ENCODE peak calls at places on chromosomes 2 and 18, in five cellular contexts. U, D, L, Y and K are unnamed samples.

GRCh38 chr2:193349642-193350041 is 1154.9 kb upstream of the TMEFF2 start:
- DNase-seq in U (no peak), D (no peak), L (no peak), Y (no peak), K (no peak)

GRCh38 chr2:49972699-49973098 is 818.4 kb upstream of the FSHR start:
- DNase-seq in U (peak; percentile 90), D (peak; percentile 85), L (no peak), Y (no peak), K (no peak)

GRCh38 chr18:21327101-21327500 is 85.1 kb downstream of the GREB1L start:
- DNase-seq in U (peak; percentile 67), D (no peak), L (no peak), Y (no peak), K (no peak)

GRCh38 chr2:16407358-16407757 is 258.3 kb downstream of the CYRIA start:
- DNase-seq in U (no peak), D (peak; percentile 13), L (no peak), Y (no peak), K (no peak)

GRCh38 chr2:132632000-132632649 is 37.9 kb downstream of the LYPD1 start:
- DNase-seq in U (no peak), D (no peak), L (no peak), Y (peak; percentile 22), K (peak; percentile 62)

GRCh38 chr2:134268265-134268664 is 14.4 kb downstream of the MGAT5 start:
- DNase-seq in U (no peak), D (no peak), L (no peak), Y (no peak), K (no peak)

GRCh38 chr2:161586517-161587167 is 37.6 kb upstream of the SLC4A10 start:
- DNase-seq in U (peak; percentile 63), D (peak; percentile 29), L (peak; percentile 23), Y (peak; percentile 51), K (peak; percentile 15)

GRCh38 chr2:231300020-231300721 is 95.3 kb upstream of the B3GNT7 start:
- DNase-seq in U (no peak), D (no peak), L (no peak), Y (no peak), K (no peak)

GRCh38 chr2:43368483-43369385 is 142.3 kb upstream of the ZFP36L2 start:
- DNase-seq in U (no peak), D (no peak), L (no peak), Y (peak; percentile 59), K (no peak)

GRCh38 chr2:179546656-179547055 is 282.0 kb upstream of the SESTD1 start:
- DNase-seq in U (no peak), D (no peak), L (no peak), Y (no peak), K (no peak)

GRCh38 chr2:216215991-216216390 is 106.8 kb downstream of the XRCC5 start:
- DNase-seq in U (peak; percentile 82), D (peak; percentile 14), L (no peak), Y (peak; percentile 54), K (peak; percentile 49)

GRCh38 chr2:123609077-123609476 is 416.0 kb upstream of the CNTNAP5 start:
- DNase-seq in U (peak; percentile 24), D (peak; percentile 8), L (no peak), Y (no peak), K (no peak)

GRCh38 chr2:105643405-105644173 is 101.1 kb upstream of the NCK2 start:
- DNase-seq in U (no peak), D (no peak), L (no peak), Y (no peak), K (no peak)

GRCh38 chr2:105802587-105802986 is 57.9 kb downstream of the NCK2 start:
- DNase-seq in U (no peak), D (no peak), L (no peak), Y (no peak), K (no peak)

GRCh38 chr18:32310119-32310518 is 120.3 kb downstream of the MEP1B start:
- DNase-seq in U (no peak), D (no peak), L (no peak), Y (peak; percentile 29), K (peak; percentile 28)

GRCh38 chr2:26745609-26746327 is 18.3 kb upstream of the SLC35F6 start:
- DNase-seq in U (peak; percentile 90), D (peak; percentile 87), L (peak; percentile 72), Y (peak; percentile 76), K (peak; percentile 89)

GRCh38 chr2:152347076-152347475 is 12.1 kb downstream of the FMNL2 start:
- DNase-seq in U (no peak), D (no peak), L (no peak), Y (peak; percentile 73), K (no peak)

GRCh38 chr2:11610624-11611242 is 59.3 kb downstream of the NTSR2 start:
- DNase-seq in U (no peak), D (no peak), L (no peak), Y (no peak), K (no peak)

GRCh38 chr2:27033253-27033852 is 588 bp downstream of the TMEM214 start:
- DNase-seq in U (no peak), D (no peak), L (no peak), Y (peak; percentile 37), K (no peak)

GRCh38 chr2:70133521-70134348 is 46.5 kb downstream of the PCBP1 start:
- DNase-seq in U (no peak), D (no peak), L (no peak), Y (no peak), K (no peak)

GRCh38 chr2:159737917-159738296 is 25.6 kb downstream of the MARCHF7 start:
- DNase-seq in U (no peak), D (no peak), L (no peak), Y (no peak), K (no peak)

GRCh38 chr2:31070339-31070738 is 67.9 kb downstream of the GALNT14 start:
- DNase-seq in U (no peak), D (no peak), L (no peak), Y (no peak), K (no peak)

GRCh38 chr18:10003281-10003680 is 89.5 kb downstream of the VAPA start:
- DNase-seq in U (no peak), D (no peak), L (no peak), Y (no peak), K (no peak)

GRCh38 chr2:218959141-218959731 is at the start of gene CDK5R2:
- DNase-seq in U (peak; percentile 97), D (peak; percentile 97), L (peak; percentile 80), Y (peak; percentile 85), K (peak; percentile 88)

GRCh38 chr2:218961651-218962570 is 2.4 kb downstream of the CDK5R2 start:
- DNase-seq in U (peak; percentile 68), D (peak; percentile 75), L (no peak), Y (no peak), K (no peak)

GRCh38 chr2:218961229-218961628 is 1.8 kb downstream of the CDK5R2 start:
- DNase-seq in U (no peak), D (no peak), L (no peak), Y (no peak), K (no peak)

GRCh38 chr2:218959761-218960195 is 312 bp downstream of the CDK5R2 start:
- DNase-seq in U (peak; percentile 28), D (no peak), L (no peak), Y (no peak), K (no peak)

GRCh38 chr2:218960196-218961165 is 1.0 kb downstream of the CDK5R2 start:
- DNase-seq in U (peak; percentile 27), D (peak; percentile 56), L (no peak), Y (no peak), K (no peak)
- TF ChIP-seq EZH2 in U (peak; percentile 92), D (peak; percentile 96), L (no peak), Y (peak; percentile 64), K (peak; percentile 90)

DNA sequence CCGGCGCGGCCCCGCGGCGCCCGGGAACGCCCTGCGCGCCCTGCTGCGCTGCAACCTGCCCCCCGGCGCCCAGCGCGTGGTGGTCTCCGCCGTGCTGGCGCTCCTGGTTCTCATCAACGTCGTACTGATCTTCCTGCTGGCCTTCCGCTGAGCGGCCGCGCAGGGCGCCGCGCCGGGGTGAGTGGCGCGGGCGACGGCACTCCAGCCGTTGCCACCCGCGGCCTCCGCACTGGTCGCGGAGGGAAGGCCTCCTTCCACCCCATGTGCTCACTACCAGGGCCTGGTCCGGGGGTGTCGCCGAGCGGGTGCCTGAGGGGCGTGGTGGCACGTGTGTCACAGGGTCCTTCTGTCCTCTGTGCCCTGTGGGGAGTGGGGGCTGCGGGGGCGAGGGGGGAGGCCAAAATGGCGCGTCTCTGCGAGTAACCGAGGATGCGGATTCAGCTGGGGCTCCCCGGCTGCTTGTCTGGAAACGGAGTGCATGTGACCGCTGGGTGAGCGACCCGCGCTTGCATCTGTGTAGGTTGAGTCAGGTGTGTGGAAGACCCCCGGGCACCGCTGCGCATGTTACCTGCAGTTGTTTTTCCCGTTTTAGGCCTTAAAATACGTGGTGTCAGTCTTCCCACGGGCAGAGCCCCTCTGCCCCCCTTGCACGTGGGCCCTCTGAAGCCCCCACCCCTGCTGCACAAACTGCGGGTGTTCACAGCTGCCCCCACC is 58.0 kb downstream of the FAM168B start:
- DNase-seq in U (peak; percentile 46), D (no peak), L (no peak), Y (peak; percentile 57), K (no peak)
- H3K27ac ChIP-seq in U (no peak overlapping the region), D (no peak overlapping the region), L (no peak overlapping the region), Y (no peak overlapping the region), K (no peak overlapping the region)

DNA sequence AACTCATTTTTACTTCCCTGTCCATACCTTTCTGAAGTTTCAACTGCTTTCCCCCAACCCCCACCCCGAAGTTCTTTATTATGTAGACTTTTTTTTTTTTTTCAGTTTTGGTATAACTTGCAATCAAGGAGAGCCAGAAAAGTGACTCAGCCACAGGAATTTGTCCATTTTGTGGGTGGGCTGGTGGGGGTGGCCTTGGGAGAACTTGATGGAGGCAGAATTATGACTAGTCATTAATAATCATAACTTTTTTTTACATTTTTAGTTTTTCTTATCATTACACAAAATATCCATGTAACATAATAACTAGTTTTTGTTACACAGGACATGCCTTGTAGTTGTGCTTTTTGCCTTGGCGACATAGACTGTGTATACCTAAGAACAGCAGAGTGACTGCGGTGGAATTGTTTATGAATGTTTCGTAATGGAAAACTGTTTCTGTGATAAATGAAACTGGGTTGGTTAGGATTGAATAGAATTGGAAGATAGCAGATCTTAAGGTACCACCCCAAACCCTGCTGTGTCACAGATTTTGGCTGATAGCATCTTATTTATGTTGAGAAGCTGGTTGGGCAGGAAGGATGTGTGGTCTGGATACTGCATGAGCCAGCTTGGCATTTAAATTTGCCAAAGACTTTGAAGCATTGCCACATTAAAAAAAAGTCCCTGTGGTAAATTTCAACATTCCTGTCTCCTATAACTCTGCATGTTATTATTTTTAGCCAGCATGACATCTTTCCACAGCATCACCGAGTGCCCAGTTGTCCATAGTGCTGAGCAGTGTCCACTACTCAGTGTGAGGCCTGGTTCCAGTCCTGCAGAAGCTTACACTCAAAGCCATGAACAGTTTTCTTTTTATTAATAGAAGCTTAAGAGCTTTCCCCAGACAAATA is 30.7 kb downstream of the LYPD6B start:
- DNase-seq in U (no peak), D (no peak), L (no peak), Y (peak; percentile 90), K (no peak)
- H3K4me2 ChIP-seq in U (no peak overlapping the region), D (no peak overlapping the region), L (no peak overlapping the region), Y (peak overlapping the region; percentile 32), K (no peak overlapping the region)

DNA sequence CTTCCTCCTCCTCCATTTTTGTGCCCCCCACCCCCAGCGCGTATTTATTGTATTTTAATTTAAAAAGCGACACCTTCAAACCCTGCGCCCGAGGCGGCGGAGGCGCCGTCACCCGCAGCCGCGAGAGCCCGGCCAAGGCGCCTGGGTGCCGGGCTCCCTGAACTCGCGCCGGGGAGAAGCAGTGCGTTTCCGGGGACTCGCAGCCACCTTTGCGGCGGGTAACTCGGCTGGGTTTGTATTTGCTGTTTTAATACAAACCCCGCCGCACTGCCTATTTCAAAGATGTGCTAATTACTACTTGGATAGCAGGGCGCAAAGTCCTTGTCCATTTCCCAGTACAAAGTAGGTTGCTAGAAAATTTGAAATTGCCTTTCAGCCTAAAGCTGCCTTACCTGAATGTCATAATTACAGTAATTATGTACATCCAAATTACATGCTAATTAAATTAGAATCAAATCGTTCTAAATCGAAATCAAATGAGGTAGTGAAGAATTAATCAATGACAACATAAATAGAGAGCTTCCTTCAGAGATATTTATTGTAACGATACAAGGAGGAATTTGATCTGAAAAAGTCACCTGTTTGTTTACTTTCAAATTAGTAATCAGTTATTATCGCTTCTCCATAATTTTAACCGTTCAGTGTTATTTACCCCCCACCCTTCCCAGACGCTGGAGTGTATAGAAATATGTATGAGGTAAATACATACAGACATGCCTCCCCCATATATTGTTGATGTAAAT is 8.0 kb downstream of the SP9 start:
- DNase-seq in U (peak; percentile 32), D (peak; percentile 64), L (no peak), Y (peak; percentile 41), K (no peak)
- TF ChIP-seq EZH2 in U (peak; percentile 86), D (peak; percentile 92), L (no peak), Y (no peak), K (peak; percentile 87)